ENCODE peak calls at places on chromosomes 1 and 21, in six cellular contexts. R is fibroblast of lung, D is ovary, A is cardiac muscle cell, S is A673, C is mammary epithelial cell. I is an unnamed sample.

GRCh38 chr21:45592208-45592619 is 50.0 kb upstream of the SLC19A1 start:
- DNase-seq in R (no peak), D (no peak), A (no peak), S (no peak), C (no peak), I (no peak)

GRCh38 chr1:7938070-7938469 is 2.6 kb downstream of the TNFRSF9 start:
- DNase-seq in R (no peak), D (no peak), A (no peak), S (no peak), C (no peak), I (no peak)

GRCh38 chr1:3019007-3019515 is 2.2 kb upstream of the ACTRT2 start:
- DNase-seq in R (no peak), D (peak), A (no peak), S (no peak), C (no peak), I (no peak)

GRCh38 chr1:174023438-174023837 is 1.3 kb upstream of the RC3H1 start:
- DNase-seq in R (peak), D (no peak), A (peak), S (peak), C (peak), I (no peak)

GRCh38 chr1:58773406-58773840 is 10.4 kb downstream of the JUN start:
- DNase-seq in R (peak), D (no peak), A (peak), S (peak), C (no peak), I (no peak)

GRCh38 chr1:42420911-42421585 is 34.8 kb downstream of the ZMYND12 start:
- DNase-seq in R (peak), D (peak), A (peak), S (peak), C (peak), I (no peak)

GRCh38 chr1:99598738-99599411 is 47.0 kb upstream of the PALMD start:
- DNase-seq in R (peak), D (peak), A (no peak), S (no peak), C (no peak), I (no peak)

GRCh38 chr21:26135520-26135919 is 35.0 kb downstream of the APP start:
- DNase-seq in R (no peak), D (no peak), A (no peak), S (no peak), C (no peak), I (no peak)

GRCh38 chr1:175887981-175888428 is 144.6 kb upstream of the TNR start:
- DNase-seq in R (peak), D (peak), A (peak), S (peak), C (peak), I (peak)

GRCh38 chr1:111920221-111921024 is 69.0 kb downstream of the KCND3 start:
- DNase-seq in R (peak), D (no peak), A (no peak), S (no peak), C (peak), I (peak)

GRCh38 chr1:167819849-167820683 is 93.9 kb downstream of the ADCY10 start:
- DNase-seq in R (peak), D (peak), A (peak), S (peak), C (peak), I (peak)

GRCh38 chr1:8197493-8198282 is 120.2 kb upstream of the SLC45A1 start:
- DNase-seq in R (peak), D (peak), A (no peak), S (peak), C (peak), I (peak)

GRCh38 chr1:82875170-82875569 is 1074.4 kb downstream of the ADGRL2 start:
- DNase-seq in R (no peak), D (no peak), A (no peak), S (no peak), C (no peak), I (no peak)

GRCh38 chr1:17496419-17496818 is 43.1 kb upstream of the ARHGEF10L start:
- DNase-seq in R (no peak), D (no peak), A (no peak), S (no peak), C (no peak), I (no peak)

GRCh38 chr1:18009061-18009728 is 98.4 kb upstream of the IGSF21 start:
- DNase-seq in R (no peak), D (no peak), A (no peak), S (no peak), C (no peak), I (peak)

GRCh38 chr1:18945401-18945849 is 11.1 kb downstream of the IFFO2 start:
- DNase-seq in R (peak), D (no peak), A (peak), S (peak), C (no peak), I (no peak)

GRCh38 chr1:219990782-219991510 is 55.4 kb downstream of the EPRS1 start:
- DNase-seq in R (peak), D (no peak), A (peak), S (peak), C (peak), I (peak)

GRCh38 chr1:148160421-148161251 is 8.6 kb upstream of the NBPF11 start:
- DNase-seq in R (no peak), D (no peak), A (no peak), S (no peak), C (no peak), I (no peak)

GRCh38 chr1:56524263-56524662 is 55.1 kb downstream of the PLPP3 start:
- DNase-seq in R (no peak), D (no peak), A (no peak), S (no peak), C (no peak), I (no peak)

GRCh38 chr21:46158666-46159300 is 3.4 kb upstream of the FTCD start:
- DNase-seq in R (no peak), D (peak), A (no peak), S (no peak), C (no peak), I (no peak)

GRCh38 chr1:208189716-208190115 is 54.5 kb downstream of the PLXNA2 start:
- DNase-seq in R (peak), D (no peak), A (no peak), S (no peak), C (no peak), I (no peak)

GRCh38 chr1:21098186-21098915 is 78.3 kb downstream of the EIF4G3 start:
- DNase-seq in R (no peak), D (no peak), A (no peak), S (no peak), C (peak), I (no peak)

GRCh38 chr1:228174482-228175315 is 9.1 kb downstream of the IBA57 start:
- DNase-seq in R (no peak), D (no peak), A (no peak), S (no peak), C (no peak), I (peak)

GRCh38 chr1:225440380-225440957 is 12.6 kb upstream of the LBR start:
- DNase-seq in R (no peak), D (no peak), A (no peak), S (no peak), C (no peak), I (no peak)

GRCh38 chr1:56457767-56458375 is 121.5 kb downstream of the PLPP3 start:
- DNase-seq in R (peak), D (no peak), A (no peak), S (no peak), C (no peak), I (no peak)

GRCh38 chr21:14617040-14617393 is 70.9 kb upstream of the SAMSN1 start:
- DNase-seq in R (no peak), D (no peak), A (no peak), S (no peak), C (no peak), I (no peak)

GRCh38 chr1:223242382-223242955 is 99.4 kb upstream of the TLR5 start:
- DNase-seq in R (peak), D (no peak), A (no peak), S (no peak), C (no peak), I (no peak)

GRCh38 chr1:44947060-44947773 is 39.2 kb downstream of the EIF2B3 start:
- DNase-seq in R (peak), D (peak), A (peak), S (no peak), C (no peak), I (no peak)

GRCh38 chr1:228156518-228156875 is 6.8 kb downstream of the GJC2 start:
- DNase-seq in R (no peak), D (no peak), A (no peak), S (no peak), C (no peak), I (no peak)

GRCh38 chr1:2314297-2314802 is 77.0 kb downstream of the MORN1 start:
- DNase-seq in R (peak), D (peak), A (peak), S (peak), C (no peak), I (peak)

GRCh38 chr1:226738421-226738994 is 574 bp downstream of the ITPKB start:
- DNase-seq in R (peak), D (peak), A (peak), S (peak), C (peak), I (peak)

GRCh38 chr1:116934586-116935207 is 25.0 kb downstream of the PTGFRN start:
- DNase-seq in R (no peak), D (no peak), A (no peak), S (no peak), C (no peak), I (no peak)

GRCh38 chr1:37782491-37782890 is 11.2 kb upstream of the MANEAL start:
- DNase-seq in R (no peak), D (no peak), A (no peak), S (no peak), C (no peak), I (no peak)

GRCh38 chr1:179369751-179370341 is 4.1 kb downstream of the AXDND1 start:
- DNase-seq in R (peak), D (no peak), A (peak), S (peak), C (peak), I (peak)

GRCh38 chr1:206468571-206468970 is 1.7 kb upstream of the IKBKE start:
- DNase-seq in R (no peak), D (no peak), A (no peak), S (no peak), C (no peak), I (no peak)
- TF ChIP-seq CTCF in R (no peak), D (no peak), A (no peak), S (no peak), C (no peak), I (no peak)

DNA sequence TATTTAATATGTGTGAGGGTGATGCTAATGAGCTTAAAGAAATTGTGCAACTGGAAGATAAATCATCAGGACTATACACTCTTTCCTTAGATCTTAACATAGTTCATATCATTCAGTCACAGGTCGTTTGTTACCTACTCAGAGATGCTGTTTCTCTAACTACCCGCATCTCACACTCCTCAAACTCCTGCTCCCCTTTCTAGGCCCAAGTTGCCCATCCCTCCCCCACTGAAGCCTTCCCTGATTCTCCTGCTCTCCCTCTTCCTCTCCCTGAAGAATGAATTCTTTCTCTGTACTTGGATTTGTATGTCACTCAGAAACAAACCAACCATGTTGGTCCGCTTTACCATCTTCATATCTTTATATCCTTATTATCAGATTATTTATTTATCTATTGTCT is 9.1 kb downstream of the SH3GLB1 start:
- DNase-seq in R (no peak), D (no peak), A (no peak), S (no peak), C (no peak), I (no peak)
- H3K27ac ChIP-seq in R (no peak), D (no peak), A (peak), S (no peak), C (no peak), I (no peak)

GRCh38 chr1:221742555-221743415 is 896 bp upstream of the DUSP10 start:
- DNase-seq in R (peak), D (peak), A (peak), S (no peak), C (peak), I (peak)
- TF ChIP-seq CTCF in R (no peak), D (no peak), A (no peak), S (no peak), C (peak), I (peak)

GRCh38 chr1:151056574-151056973 is 2.8 kb downstream of the CDC42SE1 start:
- DNase-seq in R (no peak), D (no peak), A (no peak), S (no peak), C (no peak), I (no peak)
- H3K27ac ChIP-seq in R (no peak), D (no peak), A (peak), S (peak), C (no peak), I (peak)

GRCh38 chr1:153833171-153833570 is 58.0 kb downstream of the SLC27A3 start:
- DNase-seq in R (no peak), D (no peak), A (no peak), S (no peak), C (no peak), I (no peak)

GRCh38 chr1:153832293-153832692 is 57.1 kb downstream of the SLC27A3 start:
- DNase-seq in R (no peak), D (no peak), A (no peak), S (no peak), C (no peak), I (no peak)

GRCh38 chr1:153827168-153827964 is 52.2 kb downstream of the SLC27A3 start:
- DNase-seq in R (no peak), D (no peak), A (no peak), S (no peak), C (no peak), I (no peak)
- TF ChIP-seq CTCF in R (no peak), D (no peak), A (no peak), S (peak), C (no peak), I (no peak)